ENCODE peak calls at places on chromosomes 4 and X, in five cellular contexts. K is PC-3, M is H9, A is IMR-90, E is GM23338. R is an unnamed sample.

GRCh38 chr4:95141376-95141775 is 383.6 kb downstream of the BMPR1B start:
- DNase-seq in K (no peak), M (no peak), A (no peak), E (no peak), R (no peak)

GRCh38 chr4:140719022-140719421 is 37.2 kb downstream of the TBC1D9 start:
- DNase-seq in K (no peak), M (no peak), A (peak), E (no peak), R (no peak)

GRCh38 chrX:48890934-48891401 is 6.6 kb downstream of the TIMM17B start:
- DNase-seq in K (no peak), M (no peak), A (no peak), E (peak), R (peak)

GRCh38 chrX:106035064-106035463 is 3.5 kb downstream of the SERPINA7 start:
- DNase-seq in K (peak), M (no peak), A (no peak), E (peak), R (peak)

GRCh38 chr4:186104895-186105720 is 604 bp downstream of the FAM149A start:
- DNase-seq in K (no peak), M (peak), A (no peak), E (peak), R (peak)

GRCh38 chr4:101258782-101259353 is 88.5 kb downstream of the PPP3CA start:
- DNase-seq in K (no peak), M (no peak), A (no peak), E (no peak), R (no peak)

GRCh38 chr4:41640905-41641304 is 102.9 kb downstream of the LIMCH1 start:
- DNase-seq in K (no peak), M (no peak), A (no peak), E (no peak), R (no peak)

GRCh38 chr4:106315476-106315967 is 487 bp downstream of the TBCK start:
- DNase-seq in K (peak), M (no peak), A (peak), E (no peak), R (peak)

GRCh38 chr4:118865091-118865708 is 23.5 kb upstream of the SYNPO2 start:
- DNase-seq in K (peak), M (peak), A (peak), E (peak), R (peak)

GRCh38 chrX:9227276-9227675 is 193.3 kb upstream of the FAM9B start:
- DNase-seq in K (peak), M (no peak), A (peak), E (no peak), R (no peak)

GRCh38 chrX:48683411-48683982 is at the start of gene WAS:
- DNase-seq in K (no peak), M (no peak), A (no peak), E (no peak), R (no peak)

GRCh38 chr4:80471701-80472100 is 136.2 kb downstream of the CFAP299 start:
- DNase-seq in K (peak), M (peak), A (peak), E (peak), R (peak)

GRCh38 chr4:80010316-80010715 is 62.7 kb downstream of the ANTXR2 start:
- DNase-seq in K (no peak), M (no peak), A (no peak), E (no peak), R (no peak)

GRCh38 chrX:29496636-29497180 is 718.7 kb upstream of the MAGEB2 start:
- DNase-seq in K (no peak), M (no peak), A (peak), E (no peak), R (no peak)

GRCh38 chr4:66681962-66682361 is 863.3 kb downstream of the CENPC start:
- DNase-seq in K (no peak), M (no peak), A (peak), E (no peak), R (no peak)

GRCh38 chrX:17710836-17711235 is 26.5 kb upstream of the SCML1 start:
- DNase-seq in K (no peak), M (no peak), A (peak), E (no peak), R (no peak)

GRCh38 chrX:31800219-31800618 is 728.4 kb upstream of the FTHL17 start:
- DNase-seq in K (no peak), M (no peak), A (no peak), E (no peak), R (no peak)

GRCh38 chrX:18981124-18981807 is 2.6 kb downstream of the PHKA2 start:
- DNase-seq in K (peak), M (no peak), A (no peak), E (no peak), R (no peak)

GRCh38 chr4:52198356-52198755 is 147.3 kb downstream of the SPATA18 start:
- DNase-seq in K (no peak), M (no peak), A (no peak), E (no peak), R (no peak)

GRCh38 chr4:13912436-13912835 is 284.9 kb upstream of the BOD1L1 start:
- DNase-seq in K (no peak), M (no peak), A (peak), E (peak), R (no peak)

GRCh38 chrX:2629316-2630168 is 61.6 kb upstream of the CD99 start:
- DNase-seq in K (no peak), M (no peak), A (no peak), E (no peak), R (no peak)
- H3K4me2 ChIP-seq in K (no peak), M (no peak), A (no peak), E (no peak), R (no peak)

GRCh38 chr4:137384476-137384875 is 147.8 kb downstream of the PCDH18 start:
- DNase-seq in K (no peak), M (no peak), A (no peak), E (no peak), R (no peak)

GRCh38 chr4:137376312-137376711 is 156.0 kb downstream of the PCDH18 start:
- DNase-seq in K (no peak), M (no peak), A (no peak), E (no peak), R (no peak)

GRCh38 chr4:137375111-137375850 is 157.0 kb downstream of the PCDH18 start:
- DNase-seq in K (no peak), M (no peak), A (no peak), E (no peak), R (no peak)

DNA sequence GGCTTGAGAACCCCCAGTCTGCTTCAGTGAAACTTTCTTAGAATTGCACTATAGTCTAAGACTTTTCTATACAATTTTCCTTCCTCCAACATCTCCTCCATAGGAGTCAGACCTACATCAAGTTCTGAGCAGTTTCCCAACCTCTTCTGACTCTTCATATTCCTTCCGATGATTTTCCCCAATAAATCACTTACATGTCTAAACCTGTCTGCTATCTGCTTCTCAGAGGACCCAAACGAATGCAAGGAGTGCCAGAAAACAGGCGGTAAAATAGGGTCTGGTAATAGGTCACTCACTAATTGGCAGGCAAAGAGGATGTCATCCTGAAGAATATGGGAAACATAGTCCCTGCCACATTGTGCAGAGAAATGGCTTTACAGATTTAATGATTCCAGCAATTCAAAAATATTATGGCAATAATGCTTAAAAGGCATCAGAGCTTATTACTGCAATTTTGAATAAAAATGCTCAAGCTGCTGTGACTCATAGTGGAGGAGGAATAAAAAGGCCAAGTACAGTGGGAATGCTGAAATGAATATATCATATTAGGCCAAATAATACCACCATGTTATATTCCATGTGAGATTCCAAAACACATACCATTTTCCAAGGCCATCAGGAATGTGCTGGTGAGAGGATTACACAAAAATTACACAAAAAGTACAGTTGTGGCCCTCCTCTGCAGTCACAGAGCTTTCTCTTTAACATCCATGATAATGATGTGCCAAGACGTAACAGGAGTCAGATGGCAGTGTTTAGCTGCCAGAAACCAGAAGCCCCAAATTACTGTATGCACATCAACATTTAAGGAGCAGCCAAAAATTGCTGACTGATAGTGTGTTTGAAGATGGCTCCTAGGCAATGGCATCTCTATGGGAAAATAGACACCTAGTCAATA is 153.7 kb downstream of the PCDH18 start:
- DNase-seq in K (no peak), M (no peak), A (no peak), E (no peak), R (no peak)
- H2AFZ ChIP-seq in K (no peak), M (no peak), A (no peak), E (no peak), R (no peak)

GRCh38 chrX:143081231-143081630 is 55.5 kb downstream of the SPANXN4 start:
- DNase-seq in K (no peak), M (no peak), A (no peak), E (no peak), R (no peak)
- H3K4me2 ChIP-seq in K (no peak), M (no peak), A (no peak), E (no peak), R (no peak)

GRCh38 chr4:145427991-145428390 is 53.7 kb upstream of the SMAD1 start:
- DNase-seq in K (no peak), M (no peak), A (no peak), E (peak), R (peak)
- H2AFZ ChIP-seq in K (peak), M (no peak), A (no peak), E (no peak), R (peak)

DNA sequence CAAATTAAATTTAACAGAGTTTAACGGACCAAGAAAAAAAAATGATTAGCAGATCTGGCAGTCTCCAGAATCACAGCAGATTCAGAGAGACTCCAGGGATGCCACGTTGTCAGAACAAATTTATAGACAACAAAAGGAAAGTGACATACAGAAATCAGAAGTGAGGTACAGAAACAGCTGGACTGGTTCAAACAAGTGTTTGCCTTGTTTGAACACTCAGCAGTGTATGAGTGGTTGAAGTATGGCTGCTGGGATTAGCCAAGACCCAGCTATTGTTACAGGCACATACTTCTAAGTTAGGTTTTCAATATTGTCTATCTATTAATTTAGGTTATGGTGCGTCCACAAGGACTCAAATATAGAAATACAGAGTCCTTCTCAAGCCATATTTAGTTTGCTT is 19.1 kb downstream of the PIR start:
- DNase-seq in K (no peak), M (no peak), A (no peak), E (no peak), R (no peak)
- H3K4me2 ChIP-seq in K (peak), M (no peak), A (no peak), E (no peak), R (no peak)

DNA sequence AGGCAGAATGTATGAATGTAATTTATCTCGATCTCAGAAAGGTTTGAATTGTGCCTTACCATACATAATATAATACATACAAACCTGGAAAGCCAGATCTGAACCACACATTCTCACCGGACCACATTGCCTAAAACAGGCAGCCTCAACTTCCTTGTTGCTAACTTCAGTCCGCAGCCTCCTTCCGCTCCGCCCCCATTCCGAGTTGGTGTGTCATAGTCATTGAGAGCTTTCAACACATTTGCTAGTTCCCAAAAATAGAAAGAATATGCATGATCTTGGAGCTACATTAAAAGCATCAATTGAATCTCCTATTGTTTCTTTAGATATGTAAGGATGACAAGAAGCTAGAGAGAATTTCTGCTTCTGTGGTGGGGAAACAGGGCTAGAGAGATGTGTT is 127.2 kb downstream of the ARHGEF9 start:
- DNase-seq in K (peak), M (no peak), A (peak), E (no peak), R (no peak)
- H2AFZ ChIP-seq in K (no peak), M (no peak), A (no peak), E (no peak), R (no peak)

GRCh38 chr4:75069493-75070074 is 136.7 kb downstream of the PARM1 start:
- DNase-seq in K (no peak), M (no peak), A (no peak), E (no peak), R (no peak)
- H3K4me2 ChIP-seq in K (no peak), M (no peak), A (no peak), E (no peak), R (no peak)

GRCh38 chrX:119496521-119496829 is 28.2 kb downstream of the SLC25A5 start:
- DNase-seq in K (peak), M (no peak), A (no peak), E (no peak), R (no peak)
- H2AFZ ChIP-seq in K (no peak), M (no peak), A (no peak), E (no peak), R (no peak)

DNA sequence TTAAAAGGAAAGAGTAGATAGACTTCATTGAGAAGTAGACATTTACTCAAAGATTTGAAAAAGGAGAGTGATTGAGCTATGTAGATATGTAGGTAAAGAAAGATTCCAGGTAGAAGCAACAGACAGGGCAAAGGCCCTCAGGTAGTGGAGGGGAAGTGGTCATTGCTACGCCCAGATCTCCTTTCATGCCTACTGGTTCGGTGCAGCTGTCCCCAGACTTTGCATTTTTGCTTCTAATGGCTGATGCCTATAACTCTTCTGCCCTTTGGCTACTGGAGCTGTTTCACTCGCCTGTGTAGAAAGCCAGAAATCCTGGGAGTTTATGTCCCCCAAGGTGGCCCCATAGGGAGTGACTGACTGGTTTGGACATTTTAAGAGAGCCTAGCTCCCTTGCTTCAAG is 16.9 kb upstream of the ARMCX2 start:
- DNase-seq in K (no peak), M (no peak), A (no peak), E (no peak), R (no peak)
- H3K4me2 ChIP-seq in K (no peak), M (no peak), A (no peak), E (no peak), R (no peak)